ENCODE peak calls at places on chromosomes 4 and X, in six cellular contexts. One of them, this sample, is unnamed.

GRCh38 chr4:46432923-46433322 is 43.0 kb upstream of the GABRA2 start:
- DNase-seq in left lung: no peak
- DNase-seq in Caco-2: no peak
- DNase-seq in BJ: no peak
- DNase-seq in effector memory CD4-positive, alpha-beta T cell: no peak
- DNase-seq in heart left ventricle: no peak
- DNase-seq in this sample: no peak

GRCh38 chr4:8745828-8746225 is 125.8 kb downstream of the HMX1 start:
- DNase-seq in left lung: no peak
- DNase-seq in Caco-2: no peak
- DNase-seq in BJ: no peak
- DNase-seq in effector memory CD4-positive, alpha-beta T cell: no peak
- DNase-seq in heart left ventricle: no peak
- DNase-seq in this sample: peak; percentile 1

GRCh38 chr4:74054483-74055032 is 16.1 kb upstream of the CXCL3 start:
- DNase-seq in left lung: no peak
- DNase-seq in Caco-2: no peak
- DNase-seq in BJ: no peak
- DNase-seq in effector memory CD4-positive, alpha-beta T cell: no peak
- DNase-seq in heart left ventricle: peak; percentile 29
- DNase-seq in this sample: no peak

GRCh38 chr4:169615467-169616106 is 3.2 kb upstream of the NEK1 start:
- DNase-seq in left lung: no peak
- DNase-seq in Caco-2: no peak
- DNase-seq in BJ: no peak
- DNase-seq in effector memory CD4-positive, alpha-beta T cell: no peak
- DNase-seq in heart left ventricle: no peak
- DNase-seq in this sample: no peak

GRCh38 chr4:139728840-139729239 is 63.2 kb downstream of the MGST2 start:
- DNase-seq in left lung: no peak
- DNase-seq in Caco-2: peak; percentile 67
- DNase-seq in BJ: no peak
- DNase-seq in effector memory CD4-positive, alpha-beta T cell: no peak
- DNase-seq in heart left ventricle: no peak
- DNase-seq in this sample: peak; percentile 62

GRCh38 chr4:61540944-61541343 is 340.8 kb downstream of the ADGRL3 start:
- DNase-seq in left lung: no peak
- DNase-seq in Caco-2: peak; percentile 90
- DNase-seq in BJ: no peak
- DNase-seq in effector memory CD4-positive, alpha-beta T cell: no peak
- DNase-seq in heart left ventricle: no peak
- DNase-seq in this sample: no peak

GRCh38 chr4:21134994-21135393 is 434.7 kb downstream of the PACRGL start:
- DNase-seq in left lung: no peak
- DNase-seq in Caco-2: no peak
- DNase-seq in BJ: no peak
- DNase-seq in effector memory CD4-positive, alpha-beta T cell: no peak
- DNase-seq in heart left ventricle: no peak
- DNase-seq in this sample: no peak

GRCh38 chr4:187474238-187474637 is 521.3 kb upstream of the ZFP42 start:
- DNase-seq in left lung: no peak
- DNase-seq in Caco-2: no peak
- DNase-seq in BJ: no peak
- DNase-seq in effector memory CD4-positive, alpha-beta T cell: no peak
- DNase-seq in heart left ventricle: no peak
- DNase-seq in this sample: no peak

GRCh38 chr4:105965183-105965800 is 70.0 kb downstream of the NPNT start:
- DNase-seq in left lung: no peak
- DNase-seq in Caco-2: no peak
- DNase-seq in BJ: no peak
- DNase-seq in effector memory CD4-positive, alpha-beta T cell: no peak
- DNase-seq in heart left ventricle: no peak
- DNase-seq in this sample: no peak

GRCh38 chr4:39335566-39335965 is 30.6 kb downstream of the RFC1 start:
- DNase-seq in left lung: no peak
- DNase-seq in Caco-2: no peak
- DNase-seq in BJ: no peak
- DNase-seq in effector memory CD4-positive, alpha-beta T cell: no peak
- DNase-seq in heart left ventricle: no peak
- DNase-seq in this sample: no peak

GRCh38 chr4:39083164-39083563 is 21.1 kb downstream of the KLHL5 start:
- DNase-seq in left lung: no peak
- DNase-seq in Caco-2: no peak
- DNase-seq in BJ: no peak
- DNase-seq in effector memory CD4-positive, alpha-beta T cell: no peak
- DNase-seq in heart left ventricle: no peak
- DNase-seq in this sample: no peak

GRCh38 chr4:66178901-66179300 is 508.6 kb upstream of the EPHA5 start:
- DNase-seq in left lung: no peak
- DNase-seq in Caco-2: no peak
- DNase-seq in BJ: peak; percentile 35
- DNase-seq in effector memory CD4-positive, alpha-beta T cell: no peak
- DNase-seq in heart left ventricle: no peak
- DNase-seq in this sample: peak; percentile 18

GRCh38 chrX:68694429-68695205 is 47.2 kb downstream of the STARD8 start:
- DNase-seq in left lung: no peak
- DNase-seq in Caco-2: no peak
- DNase-seq in BJ: no peak
- DNase-seq in effector memory CD4-positive, alpha-beta T cell: no peak
- DNase-seq in heart left ventricle: no peak
- DNase-seq in this sample: no peak

GRCh38 chr4:169116270-169116901 is 106.3 kb upstream of the CBR4 start:
- DNase-seq in left lung: peak; percentile 72
- DNase-seq in Caco-2: no peak
- DNase-seq in BJ: no peak
- DNase-seq in effector memory CD4-positive, alpha-beta T cell: no peak
- DNase-seq in heart left ventricle: no peak
- DNase-seq in this sample: no peak

GRCh38 chr4:169682360-169683047 is 62.1 kb downstream of the CLCN3 start:
- DNase-seq in left lung: no peak
- DNase-seq in Caco-2: no peak
- DNase-seq in BJ: no peak
- DNase-seq in effector memory CD4-positive, alpha-beta T cell: no peak
- DNase-seq in heart left ventricle: no peak
- DNase-seq in this sample: no peak

GRCh38 chr4:119059221-119059620 is 76.4 kb upstream of the MYOZ2 start:
- DNase-seq in left lung: no peak
- DNase-seq in Caco-2: no peak
- DNase-seq in BJ: no peak
- DNase-seq in effector memory CD4-positive, alpha-beta T cell: no peak
- DNase-seq in heart left ventricle: no peak
- DNase-seq in this sample: no peak

GRCh38 chrX:44705817-44706551 is 137.8 kb upstream of the DUSP21 start:
- DNase-seq in left lung: no peak
- DNase-seq in Caco-2: peak; percentile 90
- DNase-seq in BJ: no peak
- DNase-seq in effector memory CD4-positive, alpha-beta T cell: no peak
- DNase-seq in heart left ventricle: no peak
- DNase-seq in this sample: no peak

GRCh38 chr4:98976716-98977115 is 18.8 kb upstream of the METAP1 start:
- DNase-seq in left lung: no peak
- DNase-seq in Caco-2: no peak
- DNase-seq in BJ: no peak
- DNase-seq in effector memory CD4-positive, alpha-beta T cell: no peak
- DNase-seq in heart left ventricle: no peak
- DNase-seq in this sample: no peak

GRCh38 chr4:96052827-96053226 is 212.9 kb downstream of the PDHA2 start:
- DNase-seq in left lung: no peak
- DNase-seq in Caco-2: no peak
- DNase-seq in BJ: no peak
- DNase-seq in effector memory CD4-positive, alpha-beta T cell: no peak
- DNase-seq in heart left ventricle: no peak
- DNase-seq in this sample: no peak

GRCh38 chrX:15674514-15674898 is 9.9 kb upstream of the CLTRN start:
- DNase-seq in left lung: peak; percentile 90
- DNase-seq in Caco-2: peak; percentile 93
- DNase-seq in BJ: peak; percentile 59
- DNase-seq in effector memory CD4-positive, alpha-beta T cell: peak; percentile 79
- DNase-seq in heart left ventricle: peak; percentile 92
- DNase-seq in this sample: peak; percentile 95

GRCh38 chr4:85707591-85707990 is 232.6 kb downstream of the ARHGAP24 start:
- DNase-seq in left lung: no peak
- DNase-seq in Caco-2: no peak
- DNase-seq in BJ: no peak
- DNase-seq in effector memory CD4-positive, alpha-beta T cell: no peak
- DNase-seq in heart left ventricle: no peak
- DNase-seq in this sample: no peak

GRCh38 chrX:122914256-122914655 is 269.8 kb upstream of the GRIA3 start:
- DNase-seq in left lung: no peak
- DNase-seq in Caco-2: no peak
- DNase-seq in BJ: no peak
- DNase-seq in effector memory CD4-positive, alpha-beta T cell: no peak
- DNase-seq in heart left ventricle: no peak
- DNase-seq in this sample: no peak

GRCh38 chr4:67393699-67394281 is 151.5 kb downstream of the CENPC start:
- DNase-seq in left lung: no peak
- DNase-seq in Caco-2: no peak
- DNase-seq in BJ: no peak
- DNase-seq in effector memory CD4-positive, alpha-beta T cell: no peak
- DNase-seq in heart left ventricle: no peak
- DNase-seq in this sample: no peak

GRCh38 chr4:121675715-121676114 is 21.1 kb downstream of the ANXA5 start:
- DNase-seq in left lung: no peak
- DNase-seq in Caco-2: no peak
- DNase-seq in BJ: no peak
- DNase-seq in effector memory CD4-positive, alpha-beta T cell: no peak
- DNase-seq in heart left ventricle: no peak
- DNase-seq in this sample: no peak

GRCh38 chr4:137310156-137310555 is 222.1 kb downstream of the PCDH18 start:
- DNase-seq in left lung: no peak
- DNase-seq in Caco-2: no peak
- DNase-seq in BJ: no peak
- DNase-seq in effector memory CD4-positive, alpha-beta T cell: no peak
- DNase-seq in heart left ventricle: no peak
- DNase-seq in this sample: no peak

GRCh38 chr4:25536577-25537325 is 118.9 kb upstream of the SLC34A2 start:
- DNase-seq in left lung: no peak
- DNase-seq in Caco-2: no peak
- DNase-seq in BJ: no peak
- DNase-seq in effector memory CD4-positive, alpha-beta T cell: no peak
- DNase-seq in heart left ventricle: no peak
- DNase-seq in this sample: no peak

DNA sequence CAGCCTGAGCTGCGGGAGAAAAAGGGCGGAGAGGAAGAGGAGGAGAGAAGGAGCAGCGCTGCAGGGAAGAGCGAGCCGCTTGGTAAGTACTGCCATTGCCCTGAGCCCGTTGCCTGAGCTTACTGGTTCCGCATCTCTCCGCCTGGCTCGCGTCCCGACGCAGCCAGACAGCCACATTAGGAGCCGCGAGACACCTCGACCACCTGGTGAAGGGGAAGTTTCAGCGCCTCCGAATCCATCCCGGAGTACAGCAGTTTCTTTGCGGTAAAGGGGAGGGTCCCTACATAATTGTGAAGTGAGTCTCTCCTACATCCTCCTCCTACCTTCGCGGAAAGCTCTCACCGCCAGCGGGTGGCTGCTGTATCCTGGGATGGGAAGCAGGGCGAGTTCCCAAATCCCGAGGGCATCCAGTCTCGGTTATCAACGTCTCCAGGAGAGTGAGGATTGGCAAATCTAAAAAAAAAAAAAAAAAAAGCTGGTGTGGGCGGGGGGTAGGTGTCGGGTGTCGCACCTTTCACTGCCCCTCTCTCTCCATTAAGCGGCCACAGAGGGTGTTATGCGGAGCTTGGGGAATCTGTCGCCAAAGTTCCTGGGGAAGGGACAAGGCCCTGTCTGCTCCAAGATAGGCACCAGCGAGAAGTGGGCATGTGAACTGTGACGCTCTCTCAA is 7.9 kb downstream of the TBX22 start:
- DNase-seq in left lung: no peak
- DNase-seq in Caco-2: no peak
- DNase-seq in BJ: no peak
- DNase-seq in effector memory CD4-positive, alpha-beta T cell: no peak
- DNase-seq in heart left ventricle: no peak
- DNase-seq in this sample: no peak
- H3K27me3 ChIP-seq in left lung: no peaks in the 10 kb centered on the region
- H3K27me3 ChIP-seq in Caco-2: no peaks in the 10 kb centered on the region
- H3K27me3 ChIP-seq in BJ: no peaks in the 10 kb centered on the region
- H3K27me3 ChIP-seq in effector memory CD4-positive, alpha-beta T cell: no peaks in the 10 kb centered on the region
- H3K27me3 ChIP-seq in heart left ventricle: no peaks in the 10 kb centered on the region
- H3K27me3 ChIP-seq in this sample: peaks cover 36% of the 10 kb centered on the region

DNA sequence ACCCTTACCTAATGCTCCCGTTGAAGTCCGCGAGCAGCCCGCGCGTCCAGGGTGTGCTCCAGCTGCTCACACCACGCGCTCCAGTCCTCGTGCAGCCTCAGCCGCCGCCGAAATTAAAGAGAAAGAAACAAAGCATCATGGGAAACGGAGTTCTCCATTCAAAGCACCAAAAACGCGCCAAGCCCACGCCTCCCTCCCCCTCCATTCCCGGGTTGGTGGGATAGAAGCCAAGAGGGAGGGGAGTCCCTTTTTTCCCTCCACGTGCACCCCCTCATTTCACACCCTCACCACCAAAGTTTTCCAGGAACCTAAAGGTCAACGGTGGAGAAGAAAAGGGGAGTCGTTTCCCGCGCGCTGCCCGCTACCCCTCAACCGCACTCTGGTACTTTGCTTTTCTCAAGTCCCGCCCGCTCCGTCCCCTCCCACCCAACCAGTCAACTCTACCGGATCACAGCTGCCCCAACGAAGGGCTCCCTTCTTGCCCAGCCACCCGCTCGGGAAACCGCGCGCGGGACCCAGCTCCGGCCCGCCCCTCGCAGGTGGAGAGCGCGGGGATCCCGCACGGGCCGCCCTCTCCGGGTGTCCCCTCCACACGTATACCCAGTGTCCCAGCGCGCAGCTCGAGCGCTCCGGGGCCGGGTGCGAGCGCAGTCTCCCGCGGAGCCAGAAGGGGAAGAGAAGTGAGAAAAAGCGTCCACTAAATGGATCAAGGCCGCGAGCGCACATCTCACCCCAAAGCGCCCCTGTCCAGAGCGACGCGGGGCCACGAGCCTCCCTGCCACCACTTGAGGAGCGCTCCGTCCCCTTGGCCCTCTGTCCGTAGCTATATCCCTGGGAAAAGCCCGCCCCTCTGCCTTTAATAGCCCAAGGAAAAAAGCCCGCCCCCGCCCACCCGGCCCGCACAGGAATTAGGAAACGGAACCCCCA is 65.1 kb upstream of the CCDC160 start:
- DNase-seq in left lung: peak; percentile 65
- DNase-seq in Caco-2: no peak
- DNase-seq in BJ: no peak
- DNase-seq in effector memory CD4-positive, alpha-beta T cell: no peak
- DNase-seq in heart left ventricle: peak; percentile 62
- DNase-seq in this sample: no peak
- H3K4me3 ChIP-seq in left lung: peak overlapping the region; percentile 50
- H3K4me3 ChIP-seq in Caco-2: no peak overlapping the region
- H3K4me3 ChIP-seq in BJ: peak overlapping the region; percentile 36
- H3K4me3 ChIP-seq in effector memory CD4-positive, alpha-beta T cell: peak overlapping the region; percentile 62
- H3K4me3 ChIP-seq in heart left ventricle: peak overlapping the region; percentile 54
- H3K4me3 ChIP-seq in this sample: no peak overlapping the region

GRCh38 chrX:111756486-111756885 is 75.5 kb downstream of the ALG13 start:
- DNase-seq in left lung: no peak
- DNase-seq in Caco-2: no peak
- DNase-seq in BJ: no peak
- DNase-seq in effector memory CD4-positive, alpha-beta T cell: no peak
- DNase-seq in heart left ventricle: no peak
- DNase-seq in this sample: no peak
- H3K27me3 ChIP-seq in left lung: no peaks in the 10 kb centered on the region
- H3K27me3 ChIP-seq in Caco-2: no peaks in the 10 kb centered on the region
- H3K27me3 ChIP-seq in BJ: no peaks in the 10 kb centered on the region
- H3K27me3 ChIP-seq in effector memory CD4-positive, alpha-beta T cell: no peaks in the 10 kb centered on the region
- H3K27me3 ChIP-seq in heart left ventricle: no peaks in the 10 kb centered on the region
- H3K27me3 ChIP-seq in this sample: no peaks in the 10 kb centered on the region

GRCh38 chr4:53478671-53479456 is 101.4 kb downstream of the FIP1L1 start:
- DNase-seq in left lung: no peak
- DNase-seq in Caco-2: no peak
- DNase-seq in BJ: peak; percentile 71
- DNase-seq in effector memory CD4-positive, alpha-beta T cell: no peak
- DNase-seq in heart left ventricle: no peak
- DNase-seq in this sample: no peak
- H3K4me3 ChIP-seq in left lung: no peak overlapping the region
- H3K4me3 ChIP-seq in Caco-2: no peak overlapping the region
- H3K4me3 ChIP-seq in BJ: no peak overlapping the region
- H3K4me3 ChIP-seq in effector memory CD4-positive, alpha-beta T cell: no peak overlapping the region
- H3K4me3 ChIP-seq in heart left ventricle: no peak overlapping the region
- H3K4me3 ChIP-seq in this sample: no peak overlapping the region

This sample was measured in WERI-Rb-1.